ENCODE peak calls at places on chromosome 18, in seven cellular contexts. E, X, S, K, B, J and G are unnamed samples.

GRCh38 chr18:79283341-79283879 is 112.3 kb upstream of the NFATC1 start:
- DNase-seq in J (no peak), S (no peak), K (no peak), E (no peak), B (no peak), X (no peak), G (no peak)

GRCh38 chr18:51731070-51731469 is 533.6 kb upstream of the MEX3C start:
- DNase-seq in S (no peak), K (no peak), B (no peak), E (no peak), J (no peak), X (no peak), G (no peak)

GRCh38 chr18:43161528-43161927 is 46.0 kb upstream of the RIT2 start:
- DNase-seq in B (no peak), X (no peak), E (no peak), K (no peak), S (no peak), J (no peak), G (peak)

GRCh38 chr18:33231474-33232317 is 208.8 kb downstream of the CCDC178 start:
- DNase-seq in S (peak), K (no peak), B (peak), X (no peak), E (peak), J (no peak), G (peak)

GRCh38 chr18:54392621-54393023 is 34.9 kb downstream of the C18orf54 start:
- DNase-seq in K (no peak), J (no peak), B (peak), E (peak), S (no peak), X (no peak), G (peak)

GRCh38 chr18:55401638-55402191 is 186.3 kb downstream of the TCF4 start:
- DNase-seq in E (no peak), S (peak), B (no peak), J (no peak), K (no peak), X (no peak), G (peak)

GRCh38 chr18:61554117-61554776 is 221.0 kb downstream of the CDH20 start:
- DNase-seq in E (no peak), K (peak), S (peak), B (no peak), X (no peak), J (peak), G (no peak)

GRCh38 chr18:5895300-5895885 is at the start of gene TMEM200C:
- DNase-seq in S (peak), X (no peak), K (peak), E (no peak), B (no peak), J (no peak), G (no peak)

GRCh38 chr18:48782381-48782841 is 168.4 kb downstream of the SMAD7 start:
- DNase-seq in K (no peak), J (no peak), S (peak), X (peak), B (no peak), E (no peak), G (no peak)

DNA sequence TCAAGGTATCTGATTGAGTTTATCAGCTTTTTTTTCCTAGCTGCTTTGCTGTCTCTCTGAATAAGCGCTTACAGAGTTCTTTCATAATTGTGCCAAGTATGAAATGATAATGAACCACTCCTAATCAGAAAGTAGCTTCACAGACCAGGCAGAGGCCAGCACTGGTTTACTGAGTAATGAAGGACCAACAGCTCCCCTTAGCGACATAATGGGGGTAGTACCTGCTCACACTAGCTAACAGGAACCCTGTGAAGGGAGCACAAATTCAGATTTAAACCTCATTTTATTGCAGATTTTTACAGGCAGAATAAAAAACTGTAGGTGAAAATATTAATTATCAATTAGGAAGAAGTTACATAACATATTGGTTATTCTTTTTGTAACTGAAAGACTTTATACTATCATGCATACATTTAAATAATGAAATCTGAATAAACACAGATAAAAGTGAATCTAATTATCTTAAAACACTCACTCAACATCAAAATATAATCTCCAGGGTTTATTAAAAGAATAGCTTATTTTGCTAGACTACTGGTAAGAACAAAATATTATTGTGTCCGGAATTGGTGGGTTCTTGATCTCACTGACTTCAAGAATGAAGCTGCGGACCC is 53.7 kb upstream of the LRRC30 start:
- DNase-seq in J (no peak), E (peak), B (peak), S (no peak), X (no peak), K (no peak), G (peak)
- TF ChIP-seq CTCF in J (no peak), E (peak), B (peak), S (peak), X (peak), K (peak), G (peak)

GRCh38 chr18:58176915-58177717 is 133.1 kb downstream of the NEDD4L start:
- DNase-seq in B (no peak), S (no peak), X (no peak), E (no peak), J (no peak), K (no peak), G (peak)
- H3K4me3 ChIP-seq in B (no peak), S (no peak), X (no peak), E (peak), J (no peak), K (no peak), G (peak)

DNA sequence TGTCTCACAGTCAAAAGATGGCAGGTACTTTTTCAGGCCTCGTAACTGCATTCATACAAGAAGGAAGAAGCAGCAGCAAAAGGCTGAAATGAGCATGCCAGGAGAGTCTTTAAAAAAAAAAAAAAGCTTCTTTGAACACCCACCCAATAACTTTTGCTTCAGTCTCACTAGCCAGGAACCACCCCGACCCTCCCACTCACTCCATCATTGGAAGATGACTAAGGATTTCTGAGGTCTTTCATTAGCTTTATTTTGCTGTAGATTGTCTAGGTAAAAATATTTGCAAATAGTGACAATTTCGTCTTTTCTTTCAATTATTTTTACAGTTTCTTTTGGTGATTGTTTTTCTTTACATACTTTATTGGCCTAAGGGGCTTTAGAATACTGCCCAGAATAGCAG is 37.9 kb downstream of the RBBP8 start:
- DNase-seq in E (no peak), K (no peak), S (no peak), J (no peak), B (no peak), X (no peak), G (peak)
- TF ChIP-seq CTCF in E (no peak), K (no peak), S (no peak), J (no peak), B (no peak), X (no peak), G (no peak)

GRCh38 chr18:7002107-7002506 is 115.5 kb downstream of the LAMA1 start:
- DNase-seq in J (no peak), S (no peak), X (no peak), E (no peak), B (no peak), K (no peak), G (no peak)

GRCh38 chr18:6994719-6995430 is 122.7 kb downstream of the LAMA1 start:
- DNase-seq in J (no peak), S (no peak), X (no peak), B (no peak), K (no peak), E (no peak), G (no peak)

GRCh38 chr18:6997802-6998201 is 119.8 kb downstream of the LAMA1 start:
- DNase-seq in J (no peak), E (no peak), B (no peak), S (no peak), X (no peak), K (no peak), G (peak)

GRCh38 chr18:7000484-7001096 is 117.0 kb downstream of the LAMA1 start:
- DNase-seq in X (no peak), J (no peak), E (no peak), K (no peak), S (no peak), B (peak), G (peak)
- H3K4me3 ChIP-seq in X (no peak), J (no peak), E (no peak), K (no peak), S (no peak), B (no peak), G (no peak)

GRCh38 chr18:63949068-63949737 is at the start of gene HMSD:
- DNase-seq in J (peak), X (no peak), E (peak), K (peak), B (no peak), S (peak), G (no peak)
- TF ChIP-seq CTCF in J (no peak), X (no peak), E (peak), K (peak), B (no peak), S (peak), G (peak)

GRCh38 chr18:22277758-22278157 is 108.4 kb downstream of the GATA6 start:
- DNase-seq in X (no peak), K (peak), S (peak), E (no peak), J (no peak), B (no peak), G (peak)
- H3K4me3 ChIP-seq in X (no peak), K (no peak), S (no peak), E (no peak), J (no peak), B (no peak), G (no peak)

GRCh38 chr18:8932866-8933265 is 169.6 kb upstream of the NDUFV2 start:
- DNase-seq in B (no peak), S (no peak), E (no peak), J (no peak), K (no peak), X (no peak), G (no peak)

GRCh38 chr18:8926464-8926863 is 176.0 kb upstream of the NDUFV2 start:
- DNase-seq in B (no peak), X (no peak), S (no peak), K (no peak), J (no peak), E (no peak), G (no peak)

GRCh38 chr18:8933714-8934284 is 168.7 kb upstream of the NDUFV2 start:
- DNase-seq in E (no peak), B (no peak), K (no peak), X (no peak), S (no peak), J (no peak), G (no peak)

GRCh38 chr18:8930990-8931648 is 171.4 kb upstream of the NDUFV2 start:
- DNase-seq in X (no peak), B (peak), S (no peak), K (no peak), J (no peak), E (no peak), G (no peak)

DNA sequence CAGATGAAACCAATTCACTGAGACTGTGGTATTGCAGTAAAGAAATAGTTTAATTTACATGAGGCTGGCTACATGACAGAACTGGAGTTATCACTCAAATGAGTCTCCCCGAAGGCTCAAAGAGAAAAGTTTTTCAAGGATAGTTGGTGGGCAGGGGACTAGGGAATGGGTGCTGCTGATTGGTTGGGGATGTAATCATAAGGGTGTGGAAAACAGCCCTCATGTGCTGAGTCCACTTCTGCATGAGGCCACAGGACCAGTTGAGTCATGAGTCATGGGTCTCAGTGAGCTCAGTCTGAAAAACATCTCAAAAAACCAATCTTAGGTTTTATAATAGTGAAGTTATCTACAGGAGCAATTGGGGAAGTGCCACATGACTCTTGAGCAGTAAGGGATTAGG is 173.1 kb upstream of the NDUFV2 start:
- DNase-seq in K (no peak), E (no peak), S (no peak), B (no peak), J (no peak), X (no peak), G (no peak)
- TF ChIP-seq CTCF in K (no peak), E (no peak), S (no peak), B (no peak), J (no peak), X (no peak), G (no peak)

GRCh38 chr18:9701604-9702324 is 6.3 kb upstream of the RAB31 start:
- DNase-seq in J (no peak), K (no peak), X (no peak), B (no peak), S (no peak), E (no peak), G (no peak)

GRCh38 chr18:9698497-9698896 is 9.6 kb upstream of the RAB31 start:
- DNase-seq in J (no peak), S (no peak), E (no peak), K (no peak), B (no peak), X (no peak), G (no peak)

GRCh38 chr18:9696701-9697100 is 11.4 kb upstream of the RAB31 start:
- DNase-seq in J (no peak), K (no peak), S (no peak), X (no peak), B (no peak), E (no peak), G (no peak)

GRCh38 chr18:9697121-9697520 is 11.0 kb upstream of the RAB31 start:
- DNase-seq in K (no peak), X (no peak), S (no peak), B (no peak), J (no peak), E (no peak), G (no peak)

GRCh38 chr18:9700261-9700796 is 7.8 kb upstream of the RAB31 start:
- DNase-seq in X (no peak), S (no peak), E (no peak), B (no peak), J (no peak), K (no peak), G (peak)
- H3K4me3 ChIP-seq in X (no peak), S (no peak), E (no peak), B (no peak), J (no peak), K (no peak), G (no peak)